ENCODE peak calls at places on chromosomes 2 and 18, in six cellular contexts. One of them, this sample, is unnamed.

GRCh38 chr2:24821433-24821891 is 28.2 kb downstream of the CENPO start:
- DNase-seq in ovary: no peak
- DNase-seq in A549: no peak
- DNase-seq in HepG2: no peak
- DNase-seq in GM12878: no peak
- DNase-seq in K562: no peak
- DNase-seq in this sample: no peak

GRCh38 chr2:136281281-136282117 is 163.6 kb upstream of the CXCR4 start:
- DNase-seq in ovary: no peak
- DNase-seq in GM12878: peak
- DNase-seq in A549: no peak
- DNase-seq in HepG2: no peak
- DNase-seq in K562: no peak
- DNase-seq in this sample: peak

GRCh38 chr2:57726294-57726693 is 320.3 kb upstream of the VRK2 start:
- DNase-seq in HepG2: no peak
- DNase-seq in GM12878: peak
- DNase-seq in K562: no peak
- DNase-seq in A549: no peak
- DNase-seq in ovary: no peak
- DNase-seq in this sample: no peak

GRCh38 chr2:73083886-73084792 is 12.6 kb upstream of the SFXN5 start:
- DNase-seq in HepG2: no peak
- DNase-seq in ovary: no peak
- DNase-seq in GM12878: no peak
- DNase-seq in A549: no peak
- DNase-seq in K562: no peak
- DNase-seq in this sample: no peak

GRCh38 chr2:130165293-130166016 is 15.9 kb downstream of the SMPD4 start:
- DNase-seq in A549: no peak
- DNase-seq in HepG2: no peak
- DNase-seq in ovary: no peak
- DNase-seq in K562: no peak
- DNase-seq in GM12878: no peak
- DNase-seq in this sample: no peak

GRCh38 chr2:218895326-218895725 is 14.7 kb downstream of the WNT10A start:
- DNase-seq in GM12878: no peak
- DNase-seq in A549: no peak
- DNase-seq in HepG2: no peak
- DNase-seq in K562: no peak
- DNase-seq in ovary: no peak
- DNase-seq in this sample: no peak

GRCh38 chr2:15449542-15450236 is 111.4 kb downstream of the NBAS start:
- DNase-seq in K562: no peak
- DNase-seq in GM12878: no peak
- DNase-seq in ovary: no peak
- DNase-seq in HepG2: no peak
- DNase-seq in A549: no peak
- DNase-seq in this sample: no peak

GRCh38 chr2:25161055-25161781 is 7.2 kb downstream of the POMC start:
- DNase-seq in HepG2: no peak
- DNase-seq in GM12878: no peak
- DNase-seq in K562: no peak
- DNase-seq in ovary: peak
- DNase-seq in A549: no peak
- DNase-seq in this sample: no peak

GRCh38 chr2:206619011-206619410 is 23.3 kb upstream of the FAM237A start:
- DNase-seq in HepG2: no peak
- DNase-seq in GM12878: no peak
- DNase-seq in K562: no peak
- DNase-seq in ovary: no peak
- DNase-seq in A549: no peak
- DNase-seq in this sample: no peak

GRCh38 chr2:16241166-16242160 is 301.1 kb downstream of the MYCN start:
- DNase-seq in ovary: no peak
- DNase-seq in GM12878: no peak
- DNase-seq in HepG2: no peak
- DNase-seq in K562: no peak
- DNase-seq in A549: no peak
- DNase-seq in this sample: no peak

GRCh38 chr2:26605195-26605968 is 35.8 kb downstream of the CIB4 start:
- DNase-seq in ovary: peak
- DNase-seq in K562: peak
- DNase-seq in GM12878: peak
- DNase-seq in A549: peak
- DNase-seq in HepG2: peak
- DNase-seq in this sample: no peak

GRCh38 chr2:26569216-26570082 is 71.7 kb downstream of the CIB4 start:
- DNase-seq in GM12878: no peak
- DNase-seq in HepG2: no peak
- DNase-seq in A549: no peak
- DNase-seq in ovary: no peak
- DNase-seq in K562: no peak
- DNase-seq in this sample: no peak

GRCh38 chr2:98445167-98445522 is 487 bp downstream of the INPP4A start:
- DNase-seq in A549: no peak
- DNase-seq in ovary: no peak
- DNase-seq in HepG2: no peak
- DNase-seq in GM12878: no peak
- DNase-seq in K562: no peak
- DNase-seq in this sample: no peak

GRCh38 chr18:8264861-8265411 is 344.3 kb upstream of the RAB12 start:
- DNase-seq in GM12878: no peak
- DNase-seq in ovary: no peak
- DNase-seq in A549: no peak
- DNase-seq in K562: no peak
- DNase-seq in HepG2: peak
- DNase-seq in this sample: no peak

GRCh38 chr2:140869107-140869506 is 1261.7 kb downstream of the LRP1B start:
- DNase-seq in HepG2: no peak
- DNase-seq in GM12878: no peak
- DNase-seq in K562: no peak
- DNase-seq in ovary: no peak
- DNase-seq in A549: no peak
- DNase-seq in this sample: no peak

GRCh38 chr2:218033590-218034496 is 31.0 kb upstream of the TNS1 start:
- DNase-seq in A549: no peak
- DNase-seq in HepG2: no peak
- DNase-seq in GM12878: no peak
- DNase-seq in ovary: no peak
- DNase-seq in K562: no peak
- DNase-seq in this sample: peak

GRCh38 chr18:596288-596881 is 403 bp upstream of the CLUL1 start:
- DNase-seq in GM12878: no peak
- DNase-seq in ovary: peak
- DNase-seq in A549: no peak
- DNase-seq in HepG2: peak
- DNase-seq in K562: peak
- DNase-seq in this sample: peak

GRCh38 chr18:59876310-59876626 is 23.5 kb upstream of the PMAIP1 start:
- DNase-seq in A549: no peak
- DNase-seq in ovary: no peak
- DNase-seq in K562: no peak
- DNase-seq in GM12878: peak
- DNase-seq in HepG2: no peak
- DNase-seq in this sample: no peak

GRCh38 chr2:3461781-3462492 is 57.4 kb downstream of the ADI1 start:
- DNase-seq in ovary: no peak
- DNase-seq in GM12878: peak
- DNase-seq in A549: peak
- DNase-seq in HepG2: peak
- DNase-seq in K562: peak
- DNase-seq in this sample: no peak

GRCh38 chr2:49174755-49175154 is 20.4 kb upstream of the FSHR start:
- DNase-seq in A549: no peak
- DNase-seq in HepG2: no peak
- DNase-seq in GM12878: no peak
- DNase-seq in ovary: no peak
- DNase-seq in K562: no peak
- DNase-seq in this sample: no peak

GRCh38 chr18:79982736-79983135 is 5.6 kb downstream of the TXNL4A start:
- DNase-seq in A549: no peak
- DNase-seq in GM12878: no peak
- DNase-seq in HepG2: no peak
- DNase-seq in ovary: no peak
- DNase-seq in K562: no peak
- DNase-seq in this sample: peak

GRCh38 chr2:99772766-99773331 is 283.0 kb upstream of the REV1 start:
- DNase-seq in A549: no peak
- DNase-seq in ovary: no peak
- DNase-seq in K562: no peak
- DNase-seq in GM12878: no peak
- DNase-seq in HepG2: no peak
- DNase-seq in this sample: no peak

GRCh38 chr2:220078439-220078838 is 451.0 kb downstream of the SLC4A3 start:
- DNase-seq in A549: no peak
- DNase-seq in GM12878: no peak
- DNase-seq in HepG2: no peak
- DNase-seq in ovary: no peak
- DNase-seq in K562: no peak
- DNase-seq in this sample: no peak

GRCh38 chr2:67130526-67131309 is 266.4 kb upstream of the ETAA1 start:
- DNase-seq in GM12878: no peak
- DNase-seq in HepG2: no peak
- DNase-seq in ovary: no peak
- DNase-seq in K562: no peak
- DNase-seq in A549: no peak
- DNase-seq in this sample: no peak

GRCh38 chr18:22493940-22494339 is 76.2 kb upstream of the CTAGE1 start:
- DNase-seq in A549: no peak
- DNase-seq in K562: no peak
- DNase-seq in ovary: no peak
- DNase-seq in GM12878: no peak
- DNase-seq in HepG2: no peak
- DNase-seq in this sample: no peak

GRCh38 chr18:22489694-22490093 is 72.0 kb upstream of the CTAGE1 start:
- DNase-seq in ovary: no peak
- DNase-seq in HepG2: peak
- DNase-seq in GM12878: no peak
- DNase-seq in K562: no peak
- DNase-seq in A549: no peak
- DNase-seq in this sample: no peak

GRCh38 chr18:22488554-22488953 is 70.8 kb upstream of the CTAGE1 start:
- DNase-seq in ovary: peak
- DNase-seq in K562: peak
- DNase-seq in A549: no peak
- DNase-seq in GM12878: no peak
- DNase-seq in HepG2: no peak
- DNase-seq in this sample: no peak

GRCh38 chr18:22493255-22493654 is 75.5 kb upstream of the CTAGE1 start:
- DNase-seq in GM12878: no peak
- DNase-seq in K562: no peak
- DNase-seq in ovary: no peak
- DNase-seq in HepG2: no peak
- DNase-seq in A549: no peak
- DNase-seq in this sample: no peak

GRCh38 chr18:22490429-22490846 is 72.7 kb upstream of the CTAGE1 start:
- DNase-seq in A549: no peak
- DNase-seq in K562: no peak
- DNase-seq in ovary: no peak
- DNase-seq in HepG2: peak
- DNase-seq in GM12878: no peak
- DNase-seq in this sample: no peak
- TF ChIP-seq CTCF in A549: no peak
- TF ChIP-seq CTCF in K562: peak
- TF ChIP-seq CTCF in ovary: no peak
- TF ChIP-seq CTCF in HepG2: peak
- TF ChIP-seq CTCF in GM12878: no peak
- TF ChIP-seq CTCF in this sample: peak

GRCh38 chr2:161844845-161845244 is 220.6 kb downstream of the SLC4A10 start:
- DNase-seq in K562: no peak
- DNase-seq in A549: no peak
- DNase-seq in ovary: no peak
- DNase-seq in HepG2: peak
- DNase-seq in GM12878: no peak
- DNase-seq in this sample: no peak
- TF ChIP-seq EP300 in K562: no peak
- TF ChIP-seq EP300 in A549: no peak
- TF ChIP-seq EP300 in ovary: no peak
- TF ChIP-seq EP300 in HepG2: peak
- TF ChIP-seq EP300 in GM12878: no peak
- TF ChIP-seq EP300 in this sample: no peak

DNA sequence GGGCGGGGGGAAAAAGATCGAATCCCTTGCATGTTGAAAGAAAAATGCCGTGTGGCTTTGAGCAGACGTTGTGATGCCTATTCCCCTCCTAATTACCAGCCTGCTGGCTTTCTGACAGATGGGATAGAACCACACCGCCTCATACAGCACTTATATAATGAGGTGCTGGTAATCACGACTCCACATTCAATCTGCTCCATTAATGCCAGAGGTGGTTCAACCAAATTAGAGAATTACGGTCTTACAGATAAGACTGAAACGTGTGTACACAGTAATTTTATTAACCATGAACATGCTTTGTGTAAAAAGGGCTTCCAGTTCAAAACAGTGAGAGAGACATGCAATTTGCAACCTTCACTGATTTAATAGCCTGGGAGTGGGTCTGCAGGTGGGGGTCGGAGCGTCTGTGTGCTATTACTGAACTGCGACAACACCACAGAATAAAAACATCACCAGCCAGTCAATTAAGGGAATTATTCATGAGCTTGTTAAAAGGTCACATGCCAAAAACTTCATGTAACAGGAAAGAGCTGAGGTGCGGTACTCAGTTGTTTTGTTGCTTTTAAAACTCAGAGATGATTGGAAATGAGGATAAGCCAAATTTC is 195.8 kb downstream of the TMEM163 start:
- DNase-seq in ovary: no peak
- DNase-seq in HepG2: no peak
- DNase-seq in GM12878: no peak
- DNase-seq in K562: no peak
- DNase-seq in A549: no peak
- DNase-seq in this sample: no peak
- H3K4me3 ChIP-seq in ovary: no peak
- H3K4me3 ChIP-seq in HepG2: no peak
- H3K4me3 ChIP-seq in GM12878: no peak
- H3K4me3 ChIP-seq in K562: no peak
- H3K4me3 ChIP-seq in A549: no peak
- H3K4me3 ChIP-seq in this sample: no peak

GRCh38 chr2:65974067-65974723 is 460.7 kb upstream of the MEIS1 start:
- DNase-seq in A549: no peak
- DNase-seq in K562: no peak
- DNase-seq in HepG2: no peak
- DNase-seq in ovary: no peak
- DNase-seq in GM12878: no peak
- DNase-seq in this sample: no peak
- TF ChIP-seq CTCF in A549: no peak
- TF ChIP-seq CTCF in K562: peak
- TF ChIP-seq CTCF in HepG2: no peak
- TF ChIP-seq CTCF in ovary: no peak
- TF ChIP-seq CTCF in GM12878: no peak
- TF ChIP-seq CTCF in this sample: peak

GRCh38 chr18:73638709-73639108 is 508.9 kb downstream of the FBXO15 start:
- DNase-seq in A549: no peak
- DNase-seq in ovary: no peak
- DNase-seq in HepG2: no peak
- DNase-seq in K562: no peak
- DNase-seq in GM12878: no peak
- DNase-seq in this sample: no peak
- TF ChIP-seq EP300 in A549: no peak
- TF ChIP-seq EP300 in ovary: no peak
- TF ChIP-seq EP300 in HepG2: no peak
- TF ChIP-seq EP300 in K562: no peak
- TF ChIP-seq EP300 in GM12878: no peak
- TF ChIP-seq EP300 in this sample: no peak

This sample was measured in upper lobe of left lung.